ENCODE peak calls at places on chromosomes 12 and 14, in four cellular contexts. M is prostate gland, Z is tibial artery, U is heart left ventricle. Y is an unnamed sample. For H3K36me3, the result is how much of the 10 kb centered on the place peaks cover.

GRCh38 chr12:96862326-96862725 is 44.7 kb upstream of the NEDD1 start:
- DNase-seq in M (no peak), Z (no peak), U (no peak), Y (no peak)

GRCh38 chr14:30034049-30034635 is 106.5 kb upstream of the PRKD1 start:
- DNase-seq in M (no peak), Z (no peak), U (no peak), Y (no peak)

GRCh38 chr12:124663206-124663605 is 95.8 kb upstream of the NCOR2 start:
- DNase-seq in M (no peak), Z (no peak), U (no peak), Y (no peak)

GRCh38 chr14:97380539-97380941 is 583.4 kb downstream of the VRK1 start:
- DNase-seq in M (no peak), Z (no peak), U (no peak), Y (no peak)

GRCh38 chr14:101350021-101350420 is 211.3 kb upstream of the DIO3 start:
- DNase-seq in M (no peak), Z (no peak), U (no peak), Y (no peak)

GRCh38 chr14:55867726-55868125 is 250.5 kb upstream of the PELI2 start:
- DNase-seq in M (no peak), Z (no peak), U (no peak), Y (no peak)

GRCh38 chr14:23829736-23830474 is 123.7 kb upstream of the DHRS4 start:
- DNase-seq in M (peak), Z (no peak), U (no peak), Y (no peak)

GRCh38 chr12:105084251-105085250 is at the start of gene ALDH1L2:
- DNase-seq in M (peak), Z (peak), U (peak), Y (peak)

GRCh38 chr14:84826349-84826748 is 703.6 kb upstream of the FLRT2 start:
- DNase-seq in M (no peak), Z (no peak), U (no peak), Y (no peak)

GRCh38 chr14:61927521-61927920 is 165.3 kb downstream of the SNAPC1 start:
- DNase-seq in M (no peak), Z (no peak), U (no peak), Y (no peak)

GRCh38 chr14:74820288-74820687 is 55.7 kb downstream of the PROX2 start:
- DNase-seq in M (no peak), Z (no peak), U (no peak), Y (no peak)

GRCh38 chr12:3694673-3695072 is 58.2 kb downstream of the CRACR2A start:
- DNase-seq in M (no peak), Z (no peak), U (no peak), Y (no peak)

GRCh38 chr12:105676694-105677093 is 346.2 kb downstream of the C12orf75 start:
- DNase-seq in M (peak), Z (peak), U (no peak), Y (peak)

GRCh38 chr12:4962539-4963486 is 53.1 kb downstream of the KCNA1 start:
- DNase-seq in M (no peak), Z (no peak), U (no peak), Y (no peak)

GRCh38 chr14:64915025-64915424 is 770 bp downstream of the CHURC1 start:
- DNase-seq in M (no peak), Z (no peak), U (no peak), Y (no peak)

GRCh38 chr12:68636268-68636667 is 25.6 kb downstream of the RAP1B start:
- DNase-seq in M (no peak), Z (no peak), U (no peak), Y (no peak)

GRCh38 chr14:52266782-52267181 is 716 bp upstream of the PTGDR start:
- DNase-seq in M (no peak), Z (peak), U (no peak), Y (no peak)

GRCh38 chr12:125852116-125852515 is 786.9 kb downstream of the AACS start:
- DNase-seq in M (no peak), Z (no peak), U (no peak), Y (no peak)

GRCh38 chr12:129549656-129550055 is 354.2 kb downstream of the TMEM132D start:
- DNase-seq in M (no peak), Z (no peak), U (no peak), Y (no peak)

GRCh38 chr12:15701212-15701611 is 88.0 kb downstream of the EPS8 start:
- DNase-seq in M (no peak), Z (no peak), U (no peak), Y (no peak)

GRCh38 chr12:128109636-128110035 is 157.3 kb upstream of the TMEM132C start:
- DNase-seq in M (no peak), Z (no peak), U (no peak), Y (no peak)

GRCh38 chr12:12720052-12720451 is 2.9 kb downstream of the CDKN1B start:
- DNase-seq in M (no peak), Z (no peak), U (no peak), Y (peak)

GRCh38 chr14:104443391-104444158 is 136.0 kb upstream of the C14orf180 start:
- DNase-seq in M (no peak), Z (peak), U (no peak), Y (peak)

GRCh38 chr12:120138366-120138765 is 21.8 kb upstream of the RAB35 start:
- DNase-seq in M (no peak), Z (no peak), U (no peak), Y (no peak)

GRCh38 chr14:66117600-66117999 is 368.6 kb upstream of the CCDC196 start:
- DNase-seq in M (no peak), Z (no peak), U (no peak), Y (no peak)

GRCh38 chr12:76040461-76040860 is 8.9 kb upstream of the PHLDA1 start:
- DNase-seq in M (no peak), Z (no peak), U (no peak), Y (no peak)

GRCh38 chr12:53300187-53300586 is 692 bp downstream of the MYG1 start:
- DNase-seq in M (no peak), Z (no peak), U (no peak), Y (no peak)

GRCh38 chr12:77571768-77572167 is 258.9 kb upstream of the NAV3 start:
- DNase-seq in M (no peak), Z (no peak), U (no peak), Y (no peak)

GRCh38 chr12:87112946-87113345 is 856.8 kb upstream of the MGAT4C start:
- DNase-seq in M (no peak), Z (no peak), U (no peak), Y (no peak)

GRCh38 chr14:103518416-103519042 is 4.1 kb downstream of the CKB start:
- DNase-seq in M (peak), Z (no peak), U (peak), Y (no peak)

GRCh38 chr14:21308132-21308478 is 28.2 kb downstream of the RPGRIP1 start:
- DNase-seq in M (no peak), Z (no peak), U (no peak), Y (no peak)

GRCh38 chr12:132028111-132028510 is 78.4 kb downstream of the EP400 start:
- DNase-seq in M (no peak), Z (no peak), U (peak), Y (no peak)
- H3K36me3 ChIP-seq in M (under half), Z (half or more), U (half or more), Y (half or more)

DNA sequence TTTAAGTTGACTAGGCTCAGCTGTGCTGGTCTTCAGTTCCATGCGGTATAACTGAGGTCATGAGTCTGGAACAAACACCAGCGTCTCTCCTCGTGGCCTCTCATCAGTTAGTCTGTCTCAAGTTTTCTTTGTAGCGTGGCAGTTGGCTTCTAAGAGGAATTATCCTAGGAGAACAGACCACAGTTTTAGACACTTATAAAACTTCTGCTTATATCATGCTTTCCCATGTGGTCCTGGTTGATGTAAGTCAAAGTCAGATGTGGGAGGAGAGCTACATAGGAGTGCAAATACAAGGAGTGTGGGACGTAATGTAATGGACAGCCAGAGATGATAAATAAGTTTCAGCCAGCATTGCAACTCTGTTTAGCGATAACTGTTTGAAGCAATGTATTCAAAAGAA is 14.8 kb downstream of the PLEKHA5 start:
- DNase-seq in M (no peak), Z (no peak), U (no peak), Y (no peak)
- H3K36me3 ChIP-seq in M (under half), Z (under half), U (under half), Y (under half)

GRCh38 chr14:67365476-67365875 is 5.3 kb downstream of the EIF2S1 start:
- DNase-seq in M (no peak), Z (no peak), U (no peak), Y (no peak)
- H3K36me3 ChIP-seq in M (under half), Z (under half), U (half or more), Y (under half)

GRCh38 chr14:90126260-90126659 is 64.5 kb downstream of the KCNK13 start:
- DNase-seq in M (no peak), Z (no peak), U (no peak), Y (no peak)
- H3K36me3 ChIP-seq in M (under half), Z (under half), U (under half), Y (under half)

GRCh38 chr14:76491172-76491930 is 115.4 kb downstream of the ESRRB start:
- DNase-seq in M (no peak), Z (no peak), U (peak), Y (no peak)
- H3K36me3 ChIP-seq in M (under half), Z (under half), U (under half), Y (under half)

GRCh38 chr12:31973818-31974217 is 14.6 kb downstream of the RESF1 start:
- DNase-seq in M (no peak), Z (no peak), U (no peak), Y (no peak)
- H3K36me3 ChIP-seq in M (under half), Z (half or more), U (half or more), Y (under half)

Y was measured in lung.